ENCODE peak calls at places on chromosome 10, in four cellular contexts. I, T, U and G are unnamed samples.

GRCh38 chr10:79137404-79137803 is 68.6 kb downstream of the ZMIZ1 start:
- DNase-seq in I (no peak), T (no peak), U (no peak), G (peak; percentile 34)

GRCh38 chr10:70928140-70928539 is 39.8 kb upstream of the PCBD1 start:
- DNase-seq in T (peak; percentile 14), I (no peak), U (no peak), G (no peak)

GRCh38 chr10:43959364-43959763 is 310.7 kb upstream of the ZNF32 start:
- DNase-seq in I (no peak), T (no peak), U (no peak), G (no peak)

GRCh38 chr10:124341768-124342135 is 77.0 kb downstream of the OAT start:
- DNase-seq in U (no peak), I (no peak), T (no peak), G (no peak)

GRCh38 chr10:3747248-3747960 is 37.6 kb downstream of the KLF6 start:
- DNase-seq in T (peak; percentile 27), I (no peak), U (no peak), G (no peak)

GRCh38 chr10:110864662-110865140 is 7.0 kb upstream of the PDCD4 start:
- DNase-seq in U (no peak), T (no peak), I (no peak), G (no peak)

GRCh38 chr10:120613180-120613579 is 156.2 kb downstream of the PLPP4 start:
- DNase-seq in T (no peak), I (no peak), U (no peak), G (no peak)

GRCh38 chr10:120195984-120196712 is 260.9 kb upstream of the PLPP4 start:
- DNase-seq in T (no peak), I (no peak), U (no peak), G (no peak)

GRCh38 chr10:101233863-101234262 is 4.6 kb upstream of the LBX1 start:
- DNase-seq in T (no peak), I (no peak), U (no peak), G (no peak)

GRCh38 chr10:48902096-48902495 is 37.5 kb downstream of the LRRC18 start:
- DNase-seq in T (no peak), U (no peak), I (no peak), G (no peak)
- TF ChIP-seq CTCF in T (no peak), U (peak; percentile 15), I (no peak), G (no peak)

GRCh38 chr10:125344573-125345121 is 184.3 kb upstream of the CTBP2 start:
- DNase-seq in T (no peak), U (no peak), I (no peak), G (no peak)
- TF ChIP-seq CTCF in T (no peak), U (no peak), I (no peak), G (no peak)

GRCh38 chr10:30387646-30388243 is 38.7 kb upstream of the MTPAP start:
- DNase-seq in U (no peak), T (peak; percentile 25), I (no peak), G (no peak)
- TF ChIP-seq CTCF in U (no peak), T (no peak), I (no peak), G (no peak)

DNA sequence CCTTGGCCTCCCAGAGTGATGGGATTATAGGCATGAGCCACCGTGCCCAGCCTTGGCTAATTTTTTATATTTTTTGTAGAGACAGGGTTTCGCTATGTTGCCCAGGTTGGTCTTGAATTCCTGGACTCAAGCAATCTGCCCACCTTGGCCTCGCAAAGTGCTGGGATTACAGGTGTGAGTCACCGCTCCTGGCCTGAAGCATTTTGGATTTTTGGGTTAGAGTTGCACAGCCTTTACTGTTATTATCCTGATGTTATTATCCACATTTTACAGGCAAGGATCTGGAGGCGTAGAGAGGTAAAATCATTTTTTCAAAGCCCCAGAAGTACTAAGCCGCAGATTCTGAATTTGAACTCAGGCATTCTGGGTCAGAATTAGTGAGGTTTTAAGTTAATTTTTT is 75.4 kb downstream of the TCF7L2 start:
- DNase-seq in T (no peak), U (no peak), I (no peak), G (no peak)
- TF ChIP-seq CTCF in T (no peak), U (no peak), I (no peak), G (no peak)